ENCODE peak calls at places on chromosome 17, in four cellular contexts. One of them, this sample, is unnamed.

GRCh38 chr17:63785556-63785955 is 11.6 kb downstream of the DDX42 start:
- DNase-seq in H1: no peak
- DNase-seq in IMR-90: peak
- DNase-seq in mesenchymal stem cell: peak
- DNase-seq in this sample: no peak

GRCh38 chr17:52148288-52148968 is 10.1 kb downstream of the CA10 start:
- DNase-seq in H1: no peak
- DNase-seq in mesenchymal stem cell: no peak
- DNase-seq in IMR-90: no peak
- DNase-seq in this sample: no peak

GRCh38 chr17:50527155-50527762 is 5.3 kb upstream of the EPN3 start:
- DNase-seq in mesenchymal stem cell: no peak
- DNase-seq in IMR-90: no peak
- DNase-seq in H1: no peak
- DNase-seq in this sample: no peak

GRCh38 chr17:193841-194806 is 12.7 kb upstream of the DOC2B start:
- DNase-seq in H1: no peak
- DNase-seq in mesenchymal stem cell: no peak
- DNase-seq in IMR-90: no peak
- DNase-seq in this sample: no peak

GRCh38 chr17:81154961-81155360 is 10.3 kb upstream of the PVALEF start:
- DNase-seq in IMR-90: no peak
- DNase-seq in H1: no peak
- DNase-seq in mesenchymal stem cell: no peak
- DNase-seq in this sample: no peak

GRCh38 chr17:35577826-35578194 is 561 bp downstream of the PEX12 start:
- DNase-seq in IMR-90: peak
- DNase-seq in mesenchymal stem cell: peak
- DNase-seq in H1: no peak
- DNase-seq in this sample: no peak

GRCh38 chr17:37488607-37489196 is 989 bp upstream of the DUSP14 start:
- DNase-seq in IMR-90: peak
- DNase-seq in H1: no peak
- DNase-seq in mesenchymal stem cell: peak
- DNase-seq in this sample: peak

GRCh38 chr17:36544049-36544319 is 735 bp upstream of the GGNBP2 start:
- DNase-seq in mesenchymal stem cell: peak
- DNase-seq in H1: no peak
- DNase-seq in IMR-90: peak
- DNase-seq in this sample: peak

GRCh38 chr17:39400547-39401411 is 647 bp downstream of the FBXL20 start:
- DNase-seq in IMR-90: no peak
- DNase-seq in H1: no peak
- DNase-seq in mesenchymal stem cell: peak
- DNase-seq in this sample: no peak

GRCh38 chr17:14301761-14302401 is 1.0 kb downstream of the HS3ST3B1 start:
- DNase-seq in IMR-90: peak
- DNase-seq in H1: peak
- DNase-seq in mesenchymal stem cell: peak
- DNase-seq in this sample: no peak
- H3K23ac ChIP-seq in IMR-90: peak
- H3K23ac ChIP-seq in H1: no peak
- H3K23ac ChIP-seq in mesenchymal stem cell: peak
- H3K23ac ChIP-seq in this sample: peak

DNA sequence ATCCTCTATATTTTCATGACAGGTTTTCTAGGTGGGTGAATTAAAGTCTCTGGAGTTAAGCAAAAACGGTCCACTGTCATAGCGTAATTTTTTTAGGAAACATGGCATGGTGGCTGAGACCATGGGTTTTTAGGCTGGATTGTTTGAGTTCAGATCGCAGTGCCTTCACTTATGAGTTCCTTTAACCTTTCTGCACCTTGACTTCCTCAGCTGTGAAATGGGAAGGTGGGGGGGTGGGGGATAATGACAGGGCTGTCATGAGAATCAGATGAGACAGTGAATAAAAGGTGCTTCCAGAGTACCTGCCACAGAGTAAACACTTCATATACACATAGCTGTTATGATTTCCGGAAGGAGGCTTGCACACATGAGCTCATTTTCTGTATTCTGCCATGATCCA is 11.8 kb downstream of the PRCD start:
- DNase-seq in IMR-90: no peak
- DNase-seq in H1: no peak
- DNase-seq in mesenchymal stem cell: no peak
- DNase-seq in this sample: no peak
- H4K91ac ChIP-seq in IMR-90: peak
- H4K91ac ChIP-seq in H1: no peak
- H4K91ac ChIP-seq in mesenchymal stem cell: no peak
- H4K91ac ChIP-seq in this sample: no peak

GRCh38 chr17:41527076-41528023 is 758 bp downstream of the KRT19 start:
- DNase-seq in H1: peak
- DNase-seq in mesenchymal stem cell: peak
- DNase-seq in IMR-90: no peak
- DNase-seq in this sample: peak
- H3K23ac ChIP-seq in H1: no peak
- H3K23ac ChIP-seq in mesenchymal stem cell: no peak
- H3K23ac ChIP-seq in IMR-90: no peak
- H3K23ac ChIP-seq in this sample: peak

GRCh38 chr17:30831663-30832437 is at the start of gene ATAD5:
- DNase-seq in H1: peak
- DNase-seq in IMR-90: peak
- DNase-seq in mesenchymal stem cell: peak
- DNase-seq in this sample: peak
- H4K91ac ChIP-seq in H1: peak
- H4K91ac ChIP-seq in IMR-90: peak
- H4K91ac ChIP-seq in mesenchymal stem cell: no peak
- H4K91ac ChIP-seq in this sample: no peak

GRCh38 chr17:1986783-1987451 is 38.2 kb downstream of the RTN4RL1 start:
- DNase-seq in IMR-90: no peak
- DNase-seq in mesenchymal stem cell: no peak
- DNase-seq in H1: no peak
- DNase-seq in this sample: no peak
- H3K23ac ChIP-seq in IMR-90: no peak
- H3K23ac ChIP-seq in mesenchymal stem cell: no peak
- H3K23ac ChIP-seq in H1: no peak
- H3K23ac ChIP-seq in this sample: no peak

DNA sequence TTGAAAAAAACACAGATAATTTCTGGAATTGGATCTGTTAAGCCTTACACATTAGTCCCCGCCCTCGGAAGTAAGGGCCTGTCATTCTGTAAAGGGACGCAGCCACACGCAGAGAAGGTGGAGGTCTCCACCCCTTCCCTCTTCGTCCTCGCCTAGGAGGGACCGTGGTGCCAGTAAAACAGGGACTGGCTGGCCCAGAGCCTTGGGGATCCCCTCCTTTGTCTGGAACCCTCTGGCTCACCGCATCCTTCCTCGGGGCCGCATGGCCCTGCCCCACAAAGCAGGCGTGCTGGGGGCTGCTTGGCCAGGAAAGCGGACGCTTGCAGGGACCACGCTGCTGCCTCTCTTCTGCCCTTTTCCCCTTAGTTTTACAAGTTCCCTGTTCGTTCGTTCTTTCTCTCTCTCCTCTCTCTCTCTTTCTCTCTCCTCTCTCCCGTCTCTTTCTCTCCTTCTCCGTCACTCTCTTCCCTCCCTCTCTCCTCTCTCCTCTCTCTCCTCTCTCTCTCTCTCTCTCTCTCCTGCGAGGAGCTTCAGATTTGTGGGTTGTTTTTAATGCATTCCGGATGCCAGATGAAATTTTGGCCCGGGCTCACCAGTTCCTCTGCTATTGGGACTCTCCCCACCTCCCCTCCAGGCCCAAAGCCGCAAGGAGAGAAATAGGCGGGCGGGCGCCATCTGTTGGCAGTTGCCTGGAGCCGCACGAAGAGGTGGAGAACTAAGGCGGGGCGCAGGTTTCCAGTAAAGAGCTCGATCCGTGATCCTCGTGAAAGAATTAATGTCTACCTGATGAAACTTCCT is 35.1 kb upstream of the CDRT4 start:
- DNase-seq in H1: peak
- DNase-seq in mesenchymal stem cell: peak
- DNase-seq in IMR-90: peak
- DNase-seq in this sample: peak
- H4K91ac ChIP-seq in H1: peak
- H4K91ac ChIP-seq in mesenchymal stem cell: peak
- H4K91ac ChIP-seq in IMR-90: peak
- H4K91ac ChIP-seq in this sample: no peak

DNA sequence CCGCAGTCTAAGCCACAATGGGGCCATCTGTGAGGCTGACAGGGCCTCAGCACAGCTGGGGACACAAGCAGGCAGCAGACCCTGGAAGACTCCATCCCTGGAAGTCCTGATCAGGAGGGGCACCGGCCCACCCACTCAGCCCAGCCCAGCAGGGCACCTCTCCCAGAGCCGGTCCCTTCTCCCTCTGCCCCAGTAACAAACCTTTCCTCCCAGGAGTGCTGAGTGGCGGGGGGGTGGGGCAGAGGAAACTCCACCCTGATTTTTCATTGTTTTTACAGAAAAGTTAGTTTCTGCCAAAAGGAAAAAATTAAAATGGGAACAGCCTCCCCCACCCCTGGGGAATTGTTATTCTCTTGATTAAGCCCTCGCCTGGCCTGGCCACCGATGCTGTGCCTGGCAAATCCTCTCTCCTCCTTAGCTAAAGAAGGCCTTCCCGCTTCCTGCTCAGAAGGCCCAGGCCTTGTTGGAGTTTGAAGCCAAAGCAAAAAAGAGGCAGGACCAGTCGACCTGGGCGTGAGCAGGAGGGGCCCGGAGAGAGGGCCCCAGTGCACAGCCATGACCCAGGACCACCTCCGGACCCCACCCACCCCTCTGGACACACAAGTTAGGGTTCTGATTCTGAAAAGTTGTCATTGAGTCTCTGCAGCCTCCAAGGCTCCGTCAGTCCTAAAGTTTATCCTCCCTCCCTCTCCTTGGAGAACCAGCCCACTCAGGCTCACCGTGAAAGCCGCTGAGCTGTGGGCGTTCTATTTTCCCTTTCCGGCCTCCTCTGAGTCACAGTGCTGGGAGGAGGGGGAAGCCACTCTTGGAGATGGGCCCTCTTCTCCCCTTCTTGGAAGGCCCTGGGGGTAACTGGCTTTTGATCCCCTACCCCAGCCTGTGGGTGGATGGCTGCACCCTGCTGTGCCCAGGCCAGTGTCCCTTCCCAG is 128.4 kb upstream of the TNRC6C start:
- DNase-seq in H1: no peak
- DNase-seq in IMR-90: peak
- DNase-seq in mesenchymal stem cell: peak
- DNase-seq in this sample: no peak
- H3K23ac ChIP-seq in H1: no peak
- H3K23ac ChIP-seq in IMR-90: no peak
- H3K23ac ChIP-seq in mesenchymal stem cell: no peak
- H3K23ac ChIP-seq in this sample: peak

GRCh38 chr17:68599873-68600122 is 1.4 kb downstream of the FAM20A start:
- DNase-seq in IMR-90: no peak
- DNase-seq in H1: no peak
- DNase-seq in mesenchymal stem cell: no peak
- DNase-seq in this sample: no peak

GRCh38 chr17:68600123-68600880 is 865 bp downstream of the FAM20A start:
- DNase-seq in mesenchymal stem cell: peak
- DNase-seq in H1: peak
- DNase-seq in IMR-90: no peak
- DNase-seq in this sample: peak

GRCh38 chr17:68602267-68602644 is 1.1 kb upstream of the FAM20A start:
- DNase-seq in H1: no peak
- DNase-seq in mesenchymal stem cell: no peak
- DNase-seq in IMR-90: no peak
- DNase-seq in this sample: no peak

GRCh38 chr17:68601565-68602266 is 549 bp upstream of the FAM20A start:
- DNase-seq in mesenchymal stem cell: no peak
- DNase-seq in H1: no peak
- DNase-seq in IMR-90: no peak
- DNase-seq in this sample: no peak

GRCh38 chr17:68600881-68601564 is at the start of gene FAM20A:
- DNase-seq in H1: peak
- DNase-seq in IMR-90: no peak
- DNase-seq in mesenchymal stem cell: peak
- DNase-seq in this sample: no peak
- H4K91ac ChIP-seq in H1: no peak
- H4K91ac ChIP-seq in IMR-90: no peak
- H4K91ac ChIP-seq in mesenchymal stem cell: peak
- H4K91ac ChIP-seq in this sample: no peak

This sample was measured in neuronal stem cell.